ENCODE peak calls at places on chromosomes 5 and 9, in six cellular contexts. U, G, I, V, Q and D are unnamed samples.
A peak's percentile ranks its signal among the peaks of the same experiment; 100 is the strongest.

GRCh38 chr5:116938488-116938887 is 363.9 kb upstream of the SEMA6A start:
- DNase-seq in G (no peak), U (peak; percentile 21), V (no peak), I (peak; percentile 8), Q (no peak), D (no peak)

GRCh38 chr9:99433555-99433954 is 211.5 kb downstream of the SEC61B start:
- DNase-seq in Q (no peak), I (peak; percentile 76), V (peak; percentile 24), G (peak; percentile 86), U (no peak), D (peak; percentile 78)

GRCh38 chr5:151107738-151108520 is 27.1 kb upstream of the TNIP1 start:
- DNase-seq in I (no peak), G (no peak), Q (peak; percentile 83), U (no peak), V (no peak), D (no peak)

GRCh38 chr5:147887026-147887627 is 8.6 kb downstream of the SCGB3A2 start:
- DNase-seq in U (no peak), I (no peak), V (no peak), G (no peak), Q (no peak), D (no peak)

GRCh38 chr9:133523096-133523495 is 1.7 kb downstream of the MYMK start:
- DNase-seq in Q (no peak), U (no peak), G (no peak), V (no peak), I (no peak), D (no peak)

GRCh38 chr5:54234304-54234938 is 76.0 kb downstream of the ARL15 start:
- DNase-seq in U (no peak), V (no peak), G (peak; percentile 47), Q (no peak), I (peak; percentile 35), D (peak; percentile 43)

GRCh38 chr5:109196486-109196885 is 213.3 kb downstream of the PJA2 start:
- DNase-seq in I (no peak), G (no peak), Q (no peak), U (no peak), V (no peak), D (no peak)

GRCh38 chr5:55063899-55064298 is 38.5 kb upstream of the GZMA start:
- DNase-seq in Q (no peak), I (no peak), V (no peak), G (peak; percentile 56), U (no peak), D (no peak)

GRCh38 chr9:131673531-131673930 is 66.3 kb downstream of the RAPGEF1 start:
- DNase-seq in I (no peak), V (no peak), G (no peak), Q (no peak), U (no peak), D (no peak)

GRCh38 chr5:118236108-118236849 is 752.1 kb downstream of the DTWD2 start:
- DNase-seq in V (no peak), Q (no peak), I (no peak), U (no peak), G (no peak), D (no peak)

GRCh38 chr5:67147768-67148167 is 48.8 kb downstream of the CD180 start:
- DNase-seq in I (no peak), U (no peak), G (no peak), V (no peak), Q (no peak), D (no peak)

GRCh38 chr5:37495668-37496067 is 116.5 kb downstream of the WDR70 start:
- DNase-seq in Q (no peak), I (no peak), G (peak; percentile 89), V (no peak), U (no peak), D (no peak)

GRCh38 chr5:114839360-114839759 is 330.3 kb downstream of the TRIM36 start:
- DNase-seq in Q (no peak), G (no peak), U (no peak), I (no peak), V (no peak), D (no peak)

GRCh38 chr9:120308495-120308894 is 271.5 kb downstream of the CDK5RAP2 start:
- DNase-seq in Q (no peak), U (no peak), I (no peak), V (no peak), G (no peak), D (no peak)

GRCh38 chr5:52837068-52837467 is 49.4 kb downstream of the ITGA1 start:
- DNase-seq in V (no peak), I (no peak), Q (no peak), U (no peak), G (no peak), D (no peak)

GRCh38 chr5:142671801-142672200 is 14.1 kb downstream of the FGF1 start:
- DNase-seq in I (no peak), Q (no peak), G (peak; percentile 59), V (no peak), U (no peak), D (no peak)

GRCh38 chr5:337565-338130 is 16.1 kb downstream of the AHRR start:
- DNase-seq in G (peak; percentile 30), Q (no peak), U (no peak), I (no peak), V (no peak), D (no peak)

DNA sequence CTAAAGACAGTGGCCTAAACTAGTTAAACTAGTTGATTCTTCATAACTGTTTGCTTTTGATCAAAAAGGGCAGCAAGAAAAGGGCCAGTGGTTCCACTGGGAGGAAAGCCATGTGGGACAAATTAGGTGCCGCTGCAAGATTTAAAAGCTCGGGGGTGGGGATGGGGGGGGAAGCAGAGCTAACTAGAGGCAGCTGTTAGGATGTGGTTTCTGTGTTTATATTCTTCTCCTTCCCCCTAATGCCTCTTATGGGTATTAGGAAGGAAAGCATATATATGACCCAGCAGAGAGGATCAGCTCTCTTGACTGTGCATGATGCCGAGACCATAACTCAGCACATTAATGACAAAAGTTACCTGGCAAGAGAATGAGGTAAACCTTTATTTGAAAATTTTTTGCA is 65.7 kb downstream of the EFNA5 start:
- DNase-seq in Q (no peak), I (no peak), V (no peak), U (no peak), G (no peak), D (no peak)
- TF ChIP-seq CTCF in Q (no peak), I (no peak), V (no peak), U (no peak), G (no peak), D (no peak)

DNA sequence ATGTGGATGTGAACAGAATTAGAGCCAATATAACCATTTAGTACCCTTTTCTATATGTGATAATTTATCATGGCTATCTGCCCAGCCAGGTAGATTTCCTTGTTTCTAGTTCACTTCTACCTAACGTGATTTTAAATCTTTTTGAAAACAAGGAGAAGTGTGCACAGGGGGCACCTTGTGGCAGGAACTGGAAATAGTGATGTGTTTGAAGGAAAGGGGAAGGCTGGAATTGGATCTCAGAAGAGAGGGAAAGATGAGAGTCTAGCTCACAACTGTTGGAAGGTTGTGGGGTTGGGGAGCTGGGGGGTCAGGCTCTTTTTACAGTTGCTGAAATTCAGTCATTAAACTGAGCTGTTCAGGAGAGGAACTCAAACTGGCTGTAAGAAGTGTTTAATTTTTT is 219.5 kb downstream of the KCTD16 start:
- DNase-seq in I (no peak), G (peak; percentile 19), V (no peak), U (no peak), Q (peak; percentile 26), D (no peak)
- TF ChIP-seq CTCF in I (no peak), G (peak; percentile 78), V (no peak), U (peak; percentile 36), Q (no peak), D (no peak)

GRCh38 chr9:77486463-77486862 is 161.7 kb downstream of the GNA14 start:
- DNase-seq in V (no peak), G (no peak), I (no peak), Q (no peak), U (no peak), D (no peak)

GRCh38 chr9:77486968-77487367 is 161.2 kb downstream of the GNA14 start:
- DNase-seq in U (no peak), G (no peak), V (no peak), I (no peak), Q (no peak), D (no peak)

DNA sequence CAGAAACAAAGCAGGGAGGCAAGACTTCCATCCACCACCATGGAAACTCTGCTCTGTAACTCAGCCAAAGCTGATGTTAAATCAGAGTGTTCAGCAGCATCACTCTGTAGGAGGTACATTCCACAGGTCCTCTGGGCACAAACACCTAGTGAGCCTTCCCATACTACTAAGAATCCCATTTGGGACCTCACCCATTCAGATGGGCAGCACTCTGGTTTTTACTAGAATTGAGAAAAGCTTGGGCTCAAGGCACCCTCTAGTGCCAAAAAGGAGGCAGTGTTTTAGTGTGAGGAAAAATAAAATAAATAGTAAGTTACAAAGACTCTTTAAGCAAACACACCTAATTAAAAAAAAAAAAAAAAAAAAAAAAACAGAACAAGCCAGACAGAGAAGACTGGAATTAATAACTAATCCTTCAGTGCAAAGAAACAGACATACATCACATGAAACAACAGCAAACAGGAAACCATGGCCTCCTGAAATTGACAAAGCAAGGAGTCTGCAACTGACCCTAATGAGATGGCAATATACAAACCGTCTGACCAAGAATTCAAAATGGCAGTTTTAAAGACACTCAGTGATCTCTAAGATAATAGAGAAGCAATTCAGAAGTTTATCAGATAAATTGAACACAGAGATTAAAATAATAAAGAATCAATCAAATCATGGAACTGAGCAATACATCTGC is 159.5 kb downstream of the GNA14 start:
- DNase-seq in G (no peak), Q (no peak), I (no peak), V (no peak), U (no peak), D (no peak)
- TF ChIP-seq CTCF in G (peak; percentile 78), Q (no peak), I (no peak), V (no peak), U (peak; percentile 50), D (peak; percentile 23)

GRCh38 chr5:149441194-149441753 is 62.2 kb upstream of the IL17B start:
- DNase-seq in G (no peak), Q (no peak), U (no peak), V (no peak), I (no peak), D (no peak)

GRCh38 chr5:149438281-149438680 is 59.2 kb upstream of the IL17B start:
- DNase-seq in I (no peak), G (no peak), Q (no peak), V (no peak), U (no peak), D (no peak)

GRCh38 chr5:149441986-149442385 is 62.9 kb upstream of the IL17B start:
- DNase-seq in V (no peak), Q (no peak), G (no peak), U (no peak), I (no peak), D (no peak)

GRCh38 chr5:149438711-149439132 is 59.6 kb upstream of the IL17B start:
- DNase-seq in Q (no peak), I (no peak), V (no peak), G (no peak), U (no peak), D (no peak)

DNA sequence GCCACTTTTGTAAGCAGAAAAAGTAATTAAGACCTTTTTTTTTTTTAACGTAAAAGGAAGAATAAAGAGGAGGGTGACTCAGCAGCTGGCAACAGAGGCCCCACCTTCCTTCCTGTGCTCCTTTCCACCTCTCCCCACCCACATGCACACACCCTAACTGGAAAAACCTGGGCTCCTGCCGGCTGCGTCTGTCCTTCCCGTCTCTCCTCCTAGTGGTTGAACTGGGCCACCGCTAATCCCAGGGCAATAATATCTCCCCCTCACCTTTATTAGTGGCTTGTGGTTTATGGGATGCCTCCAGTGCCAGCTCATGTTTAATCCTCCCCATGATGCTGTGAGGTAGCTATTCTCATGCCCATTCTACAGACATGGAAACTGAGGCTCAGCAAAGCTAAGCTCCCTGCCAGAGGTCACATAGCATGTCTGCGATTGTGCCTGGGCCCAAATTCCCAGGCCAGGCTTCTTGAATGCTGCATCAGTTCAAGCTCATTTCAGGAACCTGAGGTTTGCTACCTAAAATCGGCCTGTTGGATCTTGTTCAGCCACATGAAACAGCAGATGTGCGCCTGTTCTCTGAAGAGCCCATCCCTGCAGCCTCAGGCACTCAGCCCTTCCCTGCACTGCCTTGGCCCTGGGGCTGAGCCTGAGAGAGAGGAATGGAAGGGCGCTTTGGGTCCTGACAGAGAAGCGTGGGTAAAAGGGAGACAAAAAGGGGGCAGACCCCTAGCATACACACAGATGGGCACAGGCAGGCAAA is 61.0 kb upstream of the IL17B start:
- DNase-seq in V (no peak), U (no peak), I (no peak), G (peak; percentile 75), Q (peak; percentile 76), D (no peak)
- TF ChIP-seq CTCF in V (peak; percentile 18), U (peak; percentile 60), I (no peak), G (peak; percentile 71), Q (peak; percentile 26), D (no peak)